ENCODE peak calls at places on chromosomes 1 and 21, in four cellular contexts. One of them, this sample, is unnamed. For H3K9me3, the result is how much of the 10 kb centered on the place peaks cover.

GRCh38 chr1:78619029-78619428 is 1.2 kb upstream of the IFI44L start:
- DNase-seq in fibroblast of lung: no peak
- DNase-seq in ascending aorta: no peak
- DNase-seq in right cardiac atrium: no peak
- DNase-seq in this sample: no peak

GRCh38 chr1:181919729-181919991 is 141.9 kb downstream of the ZNF648 start:
- DNase-seq in right cardiac atrium: no peak
- DNase-seq in ascending aorta: no peak
- DNase-seq in fibroblast of lung: no peak
- DNase-seq in this sample: no peak

GRCh38 chr1:214354440-214355148 is 73.6 kb downstream of the SMYD2 start:
- DNase-seq in right cardiac atrium: no peak
- DNase-seq in fibroblast of lung: no peak
- DNase-seq in ascending aorta: no peak
- DNase-seq in this sample: no peak

GRCh38 chr1:219883400-219884332 is 44.7 kb downstream of the SLC30A10 start:
- DNase-seq in fibroblast of lung: no peak
- DNase-seq in ascending aorta: no peak
- DNase-seq in right cardiac atrium: no peak
- DNase-seq in this sample: no peak

GRCh38 chr1:59354754-59355337 is 58.0 kb downstream of the FGGY start:
- DNase-seq in ascending aorta: no peak
- DNase-seq in right cardiac atrium: no peak
- DNase-seq in fibroblast of lung: no peak
- DNase-seq in this sample: no peak

GRCh38 chr1:46747683-46748288 is 28.9 kb upstream of the EFCAB14 start:
- DNase-seq in ascending aorta: no peak
- DNase-seq in fibroblast of lung: peak
- DNase-seq in right cardiac atrium: no peak
- DNase-seq in this sample: peak

GRCh38 chr1:40421348-40421693 is 29.0 kb upstream of the ZFP69B start:
- DNase-seq in right cardiac atrium: no peak
- DNase-seq in fibroblast of lung: no peak
- DNase-seq in ascending aorta: no peak
- DNase-seq in this sample: no peak

GRCh38 chr1:192524223-192524622 is 51.4 kb upstream of the RGS1 start:
- DNase-seq in fibroblast of lung: peak
- DNase-seq in ascending aorta: no peak
- DNase-seq in right cardiac atrium: no peak
- DNase-seq in this sample: no peak

GRCh38 chr1:65147424-65148177 is 402 bp upstream of the AK4 start:
- DNase-seq in fibroblast of lung: no peak
- DNase-seq in ascending aorta: no peak
- DNase-seq in right cardiac atrium: peak
- DNase-seq in this sample: peak

DNA sequence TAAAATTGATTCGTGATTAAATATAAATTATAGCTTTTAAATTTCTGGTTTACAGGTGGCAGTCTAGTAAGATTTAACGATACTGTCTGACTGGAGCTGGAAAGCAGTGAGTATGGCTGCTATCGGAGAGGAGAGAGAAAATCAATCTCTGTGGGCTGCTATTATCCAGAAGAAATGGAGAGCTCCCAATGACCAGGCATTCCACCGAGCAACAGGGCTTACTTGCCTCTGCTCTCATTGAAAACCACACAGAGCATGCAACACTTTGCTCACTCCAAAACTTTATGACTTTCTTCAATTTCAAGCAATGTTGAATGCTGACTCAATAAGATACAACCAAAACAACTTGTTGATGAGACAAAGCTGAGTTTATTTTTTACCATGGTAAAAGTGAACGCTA is 337.0 kb upstream of the NCAM2 start:
- DNase-seq in ascending aorta: no peak
- DNase-seq in fibroblast of lung: no peak
- DNase-seq in right cardiac atrium: no peak
- DNase-seq in this sample: no peak
- H3K9me3 ChIP-seq in ascending aorta: under half
- H3K9me3 ChIP-seq in fibroblast of lung: under half
- H3K9me3 ChIP-seq in right cardiac atrium: under half
- H3K9me3 ChIP-seq in this sample: under half

GRCh38 chr1:23449306-23449705 is 24.8 kb upstream of the TCEA3 start:
- DNase-seq in ascending aorta: no peak
- DNase-seq in fibroblast of lung: no peak
- DNase-seq in right cardiac atrium: no peak
- DNase-seq in this sample: no peak

GRCh38 chr1:23448846-23449245 is 24.3 kb upstream of the TCEA3 start:
- DNase-seq in ascending aorta: no peak
- DNase-seq in right cardiac atrium: no peak
- DNase-seq in fibroblast of lung: no peak
- DNase-seq in this sample: no peak

GRCh38 chr1:23444104-23444533 is 19.6 kb upstream of the TCEA3 start:
- DNase-seq in right cardiac atrium: peak
- DNase-seq in fibroblast of lung: peak
- DNase-seq in ascending aorta: peak
- DNase-seq in this sample: no peak

GRCh38 chr1:23444596-23445390 is 20.2 kb upstream of the TCEA3 start:
- DNase-seq in right cardiac atrium: no peak
- DNase-seq in ascending aorta: no peak
- DNase-seq in fibroblast of lung: no peak
- DNase-seq in this sample: no peak

DNA sequence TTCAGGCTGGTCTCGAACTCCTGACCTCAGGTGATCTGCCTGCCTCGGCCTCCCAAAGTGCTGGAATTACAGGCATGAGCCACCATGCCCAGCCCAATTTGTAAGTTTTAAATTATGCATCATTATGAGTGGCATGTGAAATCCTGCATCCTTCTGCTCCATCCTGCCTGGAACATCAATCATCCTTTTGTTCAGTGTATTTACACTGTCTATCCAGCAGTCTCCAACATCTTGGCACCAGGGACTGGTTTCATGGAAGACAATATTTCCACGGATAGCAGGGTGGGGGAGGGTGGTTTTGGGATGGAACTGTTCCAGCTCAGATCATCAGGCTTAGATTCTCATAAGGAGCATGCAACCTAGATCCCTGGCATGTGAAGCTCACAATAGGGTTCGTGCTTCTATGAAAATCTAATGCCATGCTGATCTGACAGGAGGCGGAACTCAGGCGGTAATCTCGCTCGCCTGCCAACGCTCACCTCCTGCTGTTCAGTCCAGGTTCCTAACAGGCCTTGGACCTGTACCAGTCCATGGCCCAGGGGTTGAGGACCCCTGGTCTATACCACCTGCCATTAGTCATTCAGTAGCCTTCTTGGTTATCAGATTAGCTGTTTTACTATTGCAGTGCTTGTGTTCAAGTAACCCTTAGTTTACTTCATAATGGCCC is 22.2 kb upstream of the TCEA3 start:
- DNase-seq in fibroblast of lung: no peak
- DNase-seq in ascending aorta: no peak
- DNase-seq in right cardiac atrium: no peak
- DNase-seq in this sample: no peak
- H3K9me3 ChIP-seq in fibroblast of lung: under half
- H3K9me3 ChIP-seq in ascending aorta: under half
- H3K9me3 ChIP-seq in right cardiac atrium: under half
- H3K9me3 ChIP-seq in this sample: under half

GRCh38 chr1:248416226-248416625 is 13.4 kb downstream of the OR2T1 start:
- DNase-seq in right cardiac atrium: no peak
- DNase-seq in ascending aorta: no peak
- DNase-seq in fibroblast of lung: no peak
- DNase-seq in this sample: no peak
- H3K9me3 ChIP-seq in right cardiac atrium: under half
- H3K9me3 ChIP-seq in ascending aorta: under half
- H3K9me3 ChIP-seq in fibroblast of lung: under half
- H3K9me3 ChIP-seq in this sample: under half

GRCh38 chr1:30840904-30841598 is 67.5 kb downstream of the SDC3 start:
- DNase-seq in ascending aorta: no peak
- DNase-seq in fibroblast of lung: peak
- DNase-seq in right cardiac atrium: peak
- DNase-seq in this sample: no peak

GRCh38 chr1:30842698-30843354 is 65.7 kb downstream of the SDC3 start:
- DNase-seq in fibroblast of lung: peak
- DNase-seq in ascending aorta: no peak
- DNase-seq in right cardiac atrium: no peak
- DNase-seq in this sample: no peak

GRCh38 chr1:30834249-30834648 is 74.3 kb downstream of the SDC3 start:
- DNase-seq in fibroblast of lung: no peak
- DNase-seq in ascending aorta: no peak
- DNase-seq in right cardiac atrium: no peak
- DNase-seq in this sample: no peak

GRCh38 chr1:30839827-30840359 is 68.7 kb downstream of the SDC3 start:
- DNase-seq in fibroblast of lung: no peak
- DNase-seq in ascending aorta: no peak
- DNase-seq in right cardiac atrium: no peak
- DNase-seq in this sample: no peak

GRCh38 chr1:30837653-30838052 is 70.9 kb downstream of the SDC3 start:
- DNase-seq in ascending aorta: no peak
- DNase-seq in fibroblast of lung: no peak
- DNase-seq in right cardiac atrium: no peak
- DNase-seq in this sample: no peak
- H3K9me3 ChIP-seq in ascending aorta: under half
- H3K9me3 ChIP-seq in fibroblast of lung: under half
- H3K9me3 ChIP-seq in right cardiac atrium: under half
- H3K9me3 ChIP-seq in this sample: under half

GRCh38 chr1:247043406-247043805 is 35.2 kb downstream of the ZNF670 start:
- DNase-seq in fibroblast of lung: no peak
- DNase-seq in ascending aorta: no peak
- DNase-seq in right cardiac atrium: no peak
- DNase-seq in this sample: no peak
- H3K9me3 ChIP-seq in fibroblast of lung: under half
- H3K9me3 ChIP-seq in ascending aorta: under half
- H3K9me3 ChIP-seq in right cardiac atrium: under half
- H3K9me3 ChIP-seq in this sample: under half

DNA sequence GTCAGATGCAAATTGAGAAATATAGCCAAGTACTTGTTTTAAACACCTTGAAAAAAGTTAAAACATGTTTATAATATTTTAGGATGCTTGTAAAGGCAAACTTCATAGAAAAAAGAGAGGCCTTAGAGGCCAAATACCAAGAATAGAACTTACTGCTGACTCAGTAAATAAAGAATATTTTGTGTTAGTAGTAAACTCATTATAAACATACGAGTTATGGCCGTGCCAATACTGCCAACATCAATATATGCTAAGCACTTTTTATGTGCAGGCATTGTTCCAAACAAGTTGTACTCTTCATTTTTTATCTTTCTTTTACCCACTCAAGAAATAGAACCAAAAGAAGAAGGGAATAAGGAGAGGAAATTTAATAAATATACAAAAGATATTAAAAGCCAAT is 705.9 kb upstream of the NCAM2 start:
- DNase-seq in right cardiac atrium: no peak
- DNase-seq in ascending aorta: no peak
- DNase-seq in fibroblast of lung: no peak
- DNase-seq in this sample: no peak
- H3K9me3 ChIP-seq in right cardiac atrium: under half
- H3K9me3 ChIP-seq in ascending aorta: under half
- H3K9me3 ChIP-seq in fibroblast of lung: under half
- H3K9me3 ChIP-seq in this sample: under half

GRCh38 chr1:29208462-29208861 is 22.3 kb downstream of the MECR start:
- DNase-seq in right cardiac atrium: no peak
- DNase-seq in ascending aorta: no peak
- DNase-seq in fibroblast of lung: no peak
- DNase-seq in this sample: no peak
- H3K9me3 ChIP-seq in right cardiac atrium: under half
- H3K9me3 ChIP-seq in ascending aorta: under half
- H3K9me3 ChIP-seq in fibroblast of lung: under half
- H3K9me3 ChIP-seq in this sample: under half

This sample was measured in MG63.